ENCODE peak calls at places on chromosome 5, in four cellular contexts. T is fibroblast of lung; H is esophagus squamous epithelium; G is CD8-positive, alpha-beta T cell. S is an unnamed sample. For H3K4me1, the result is how much of the 10 kb centered on the place peaks cover.

GRCh38 chr5:177086918-177087706 is 397 bp downstream of the FGFR4 start:
- DNase-seq in G (peak), T (peak), H (no peak), S (peak)

GRCh38 chr5:175098301-175098700 is 345.7 kb downstream of the DRD1 start:
- DNase-seq in H (no peak), T (no peak), G (no peak), S (no peak)

GRCh38 chr5:69519285-69519684 is 26.7 kb downstream of the OCLN start:
- DNase-seq in G (no peak), T (no peak), H (no peak), S (no peak)

GRCh38 chr5:101429241-101429640 is 526.2 kb upstream of the ST8SIA4 start:
- DNase-seq in H (no peak), T (peak), G (no peak), S (no peak)

GRCh38 chr5:67221487-67222242 is 25.1 kb upstream of the CD180 start:
- DNase-seq in T (no peak), H (no peak), G (peak), S (no peak)

GRCh38 chr5:172852490-172853354 is 18.7 kb downstream of the ERGIC1 start:
- DNase-seq in H (no peak), T (peak), G (no peak), S (no peak)

GRCh38 chr5:33981408-33982171 is 2.9 kb downstream of the SLC45A2 start:
- DNase-seq in H (no peak), G (no peak), T (peak), S (no peak)

GRCh38 chr5:34976347-34976746 is 47.0 kb downstream of the DNAJC21 start:
- DNase-seq in H (no peak), G (no peak), T (no peak), S (no peak)

GRCh38 chr5:160089549-160089948 is 29.7 kb downstream of the PWWP2A start:
- DNase-seq in G (no peak), H (no peak), T (no peak), S (no peak)

GRCh38 chr5:8848997-8849585 is 696.8 kb downstream of the SEMA5A start:
- DNase-seq in H (no peak), G (no peak), T (peak), S (no peak)

GRCh38 chr5:29037716-29038115 is 1999.3 kb upstream of the CDH9 start:
- DNase-seq in T (no peak), G (no peak), H (no peak), S (no peak)

GRCh38 chr5:141513021-141513626 is 24.2 kb downstream of the PCDHGC5 start:
- DNase-seq in H (no peak), T (peak), G (peak), S (no peak)

GRCh38 chr5:72888595-72888994 is 67.2 kb upstream of the FCHO2 start:
- DNase-seq in G (no peak), T (no peak), H (no peak), S (no peak)

GRCh38 chr5:76952795-76953536 is at the start of gene CRHBP:
- DNase-seq in H (no peak), G (no peak), T (no peak), S (no peak)

GRCh38 chr5:37723147-37723961 is 116.5 kb downstream of the GDNF start:
- DNase-seq in H (no peak), T (no peak), G (no peak), S (peak)

GRCh38 chr5:128534729-128535128 is 3.3 kb downstream of the FBN2 start:
- DNase-seq in G (no peak), H (no peak), T (peak), S (no peak)

GRCh38 chr5:167479796-167480195 is 811.6 kb upstream of the WWC1 start:
- DNase-seq in H (no peak), T (no peak), G (no peak), S (no peak)

GRCh38 chr5:378976-379742 is 57.6 kb downstream of the AHRR start:
- DNase-seq in T (no peak), G (no peak), H (no peak), S (no peak)

GRCh38 chr5:101080485-101081240 is 177.6 kb upstream of the ST8SIA4 start:
- DNase-seq in T (peak), G (no peak), H (no peak), S (no peak)

GRCh38 chr5:137218896-137219295 is 280.2 kb downstream of the SPOCK1 start:
- DNase-seq in H (no peak), G (no peak), T (no peak), S (no peak)

GRCh38 chr5:80186634-80187033 is 69.2 kb downstream of the SERINC5 start:
- DNase-seq in H (no peak), T (peak), G (peak), S (no peak)

GRCh38 chr5:157481666-157482065 is 21.7 kb downstream of the NIPAL4 start:
- DNase-seq in G (no peak), T (no peak), H (no peak), S (no peak)

GRCh38 chr5:72067682-72068470 is 39.4 kb upstream of the MAP1B start:
- DNase-seq in G (no peak), T (peak), H (no peak), S (no peak)

GRCh38 chr5:179342577-179342976 is 2.7 kb downstream of the ADAMTS2 start:
- DNase-seq in H (no peak), G (no peak), T (peak), S (no peak)

GRCh38 chr5:107553063-107553676 is 117.6 kb downstream of the EFNA5 start:
- DNase-seq in H (no peak), G (no peak), T (no peak), S (no peak)

GRCh38 chr5:150488519-150489357 is 19.2 kb upstream of the NDST1 start:
- DNase-seq in H (no peak), G (no peak), T (peak), S (no peak)

GRCh38 chr5:14928661-14929060 is 57.1 kb upstream of the ANKH start:
- DNase-seq in H (no peak), T (peak), G (no peak), S (no peak)

GRCh38 chr5:77306531-77306930 is 96.1 kb downstream of the PDE8B start:
- DNase-seq in H (no peak), G (no peak), T (no peak), S (no peak)

GRCh38 chr5:138944527-138945322 is 69.6 kb upstream of the LRRTM2 start:
- DNase-seq in G (no peak), T (no peak), H (no peak), S (no peak)

GRCh38 chr5:69517763-69518212 is 25.2 kb downstream of the OCLN start:
- DNase-seq in T (peak), H (no peak), G (no peak), S (no peak)

GRCh38 chr5:111635151-111635945 is 121.6 kb downstream of the NREP start:
- DNase-seq in T (peak), G (no peak), H (no peak), S (no peak)

GRCh38 chr5:139419793-139420192 is 15.9 kb upstream of the SPATA24 start:
- DNase-seq in G (no peak), H (no peak), T (no peak), S (no peak)

GRCh38 chr5:30401479-30402058 is 791.9 kb upstream of the CDH6 start:
- DNase-seq in G (no peak), T (peak), H (no peak), S (no peak)

GRCh38 chr5:16869821-16870796 is 66.0 kb downstream of the MYO10 start:
- DNase-seq in G (no peak), T (no peak), H (no peak), S (no peak)

GRCh38 chr5:119515192-119515591 is 62.9 kb downstream of the HSD17B4 start:
- DNase-seq in H (no peak), G (no peak), T (peak), S (no peak)

GRCh38 chr5:59428391-59428790 is 465.1 kb downstream of the PDE4D start:
- DNase-seq in H (no peak), G (no peak), T (no peak), S (no peak)

GRCh38 chr5:139646912-139647391 is 1.2 kb upstream of the CXXC5 start:
- DNase-seq in H (no peak), G (no peak), T (no peak), S (no peak)

GRCh38 chr5:57779383-57780223 is 297.0 kb upstream of the ACTBL2 start:
- DNase-seq in G (no peak), H (no peak), T (peak), S (peak)

DNA sequence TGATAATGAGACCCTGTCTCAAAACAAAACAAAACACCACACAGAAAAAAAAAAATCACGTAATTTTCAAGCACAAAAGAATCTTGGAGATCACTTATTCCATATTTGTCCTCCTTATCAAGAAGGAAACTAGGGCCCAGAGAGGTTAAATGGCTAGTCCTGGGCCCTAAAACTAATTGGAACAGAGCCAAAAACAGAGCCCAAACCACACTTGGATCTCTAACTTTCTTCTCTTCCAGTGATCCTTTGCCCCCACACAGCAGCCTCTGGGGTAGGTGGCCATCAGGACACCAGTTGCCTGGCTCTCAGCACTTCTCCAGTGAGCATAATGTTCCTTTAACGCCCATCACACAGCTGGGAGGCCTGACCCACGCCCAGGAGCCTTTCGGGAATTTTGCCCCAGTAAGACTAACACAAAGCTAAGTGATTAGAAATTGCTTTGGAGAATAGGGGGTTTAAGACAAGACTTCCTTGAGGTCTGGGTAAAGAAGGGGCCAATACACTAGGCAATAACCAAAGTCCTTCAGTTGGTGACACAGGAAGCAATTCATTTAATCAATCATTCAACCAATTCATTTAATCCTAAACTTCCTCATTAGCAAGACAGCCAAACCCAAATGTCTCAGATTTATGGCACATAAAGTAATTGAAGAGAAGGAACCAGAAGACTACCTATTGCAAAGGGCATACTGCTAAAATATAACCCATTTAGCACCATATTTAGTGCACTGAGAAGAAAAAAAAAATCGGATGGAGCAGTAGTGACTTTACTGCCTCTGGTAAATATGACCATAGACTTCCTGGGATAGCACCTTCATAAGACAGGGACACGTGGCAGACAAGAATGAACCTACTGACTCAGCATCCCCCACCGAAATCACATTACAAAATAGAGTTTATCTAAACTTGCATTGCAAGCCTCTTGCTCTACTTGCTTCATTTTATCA is 77.8 kb downstream of the ZNF608 start:
- DNase-seq in G (no peak), H (no peak), T (no peak), S (no peak)
- H3K4me1 ChIP-seq in G (under half), H (under half), T (under half), S (under half)

GRCh38 chr5:52789867-52790266 is 2.2 kb downstream of the ITGA1 start:
- DNase-seq in G (no peak), H (no peak), T (peak), S (no peak)
- H3K4me3 ChIP-seq in G (no peak), H (peak), T (peak), S (no peak)

GRCh38 chr5:170305016-170305645 is 7.6 kb upstream of the LCP2 start:
- DNase-seq in H (no peak), G (no peak), T (no peak), S (no peak)

GRCh38 chr5:170303564-170303963 is 6.0 kb upstream of the LCP2 start:
- DNase-seq in G (no peak), T (no peak), H (no peak), S (no peak)

GRCh38 chr5:170305646-170306025 is 8.1 kb upstream of the LCP2 start:
- DNase-seq in H (no peak), T (no peak), G (no peak), S (no peak)

GRCh38 chr5:170307575-170308465 is 10.2 kb upstream of the LCP2 start:
- DNase-seq in H (no peak), G (no peak), T (peak), S (no peak)

DNA sequence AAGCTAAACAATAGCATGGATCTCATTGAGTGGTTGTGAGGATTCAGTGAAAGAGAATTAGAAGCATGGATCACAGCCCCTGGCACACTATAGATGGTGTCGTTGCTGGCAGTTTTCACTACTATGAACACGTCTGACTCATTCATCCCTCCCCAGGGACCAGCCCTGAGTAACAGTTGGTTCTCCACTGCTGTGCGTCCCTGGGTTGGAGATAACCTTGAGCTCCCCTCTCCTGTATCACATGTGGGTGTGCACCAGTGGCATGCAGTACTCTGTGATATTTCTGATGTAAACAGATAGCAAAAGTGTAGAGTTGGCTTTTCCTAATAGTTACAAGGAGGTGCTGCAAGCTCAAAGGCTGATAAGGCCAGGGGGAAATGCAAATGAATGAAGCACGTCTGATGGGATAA is 8.8 kb upstream of the LCP2 start:
- DNase-seq in H (no peak), G (no peak), T (peak), S (no peak)
- H3K27ac ChIP-seq in H (no peak), G (no peak), T (no peak), S (no peak)

GRCh38 chr5:1517838-1518237 is 5.9 kb downstream of the LPCAT1 start:
- DNase-seq in T (no peak), H (no peak), G (peak), S (no peak)
- H3K4me1 ChIP-seq in T (under half), H (under half), G (half or more), S (under half)

GRCh38 chr5:43483210-43484048 is at the start of gene TMEM267:
- DNase-seq in T (peak), G (peak), H (peak), S (peak)

GRCh38 chr5:43484049-43484849 is 584 bp upstream of the TMEM267 start:
- DNase-seq in G (peak), T (peak), H (peak), S (peak)

GRCh38 chr5:43482490-43483064 is 1.1 kb downstream of the TMEM267 start:
- DNase-seq in T (peak), G (no peak), H (no peak), S (no peak)

GRCh38 chr5:43486353-43486752 is 2.7 kb upstream of the TMEM267 start:
- DNase-seq in G (no peak), T (no peak), H (no peak), S (no peak)

GRCh38 chr5:43485406-43485805 is 1.7 kb upstream of the TMEM267 start:
- DNase-seq in T (no peak), G (no peak), H (no peak), S (no peak)
- H3K4me3 ChIP-seq in T (no peak), G (no peak), H (no peak), S (no peak)